ENCODE peak calls at places on chromosomes 16 and 17, in four cellular contexts. F is K562, A is HepG2, K is GM12878. Q is an unnamed sample.

GRCh38 chr17:78174332-78174869 is 6.0 kb downstream of the SYNGR2 start:
- DNase-seq in K (no peak), A (no peak), F (no peak), Q (no peak)

GRCh38 chr16:47309581-47310312 is 151.1 kb downstream of the ITFG1 start:
- DNase-seq in K (no peak), A (no peak), F (no peak), Q (no peak)

GRCh38 chr16:88359008-88359407 is 23.8 kb upstream of the ZNF469 start:
- DNase-seq in K (no peak), A (no peak), F (no peak), Q (no peak)

GRCh38 chr16:10318798-10319500 is 66.9 kb upstream of the ATF7IP2 start:
- DNase-seq in K (no peak), A (peak), F (no peak), Q (no peak)

GRCh38 chr17:66446419-66446818 is 144.0 kb downstream of the PRKCA start:
- DNase-seq in A (no peak), K (no peak), F (no peak), Q (no peak)

GRCh38 chr17:66764559-66764958 is 70.4 kb upstream of the CACNG5 start:
- DNase-seq in K (no peak), F (no peak), A (no peak), Q (no peak)

GRCh38 chr16:48542020-48542473 is 67.9 kb downstream of the N4BP1 start:
- DNase-seq in K (no peak), A (no peak), F (no peak), Q (peak)

GRCh38 chr16:11020792-11021440 is 76.6 kb downstream of the CLEC16A start:
- DNase-seq in F (no peak), K (no peak), A (no peak), Q (no peak)

GRCh38 chr16:22675745-22676540 is 138.0 kb upstream of the HS3ST2 start:
- DNase-seq in K (no peak), A (no peak), F (no peak), Q (no peak)

GRCh38 chr16:88784074-88784855 is 755 bp downstream of the PIEZO1 start:
- DNase-seq in K (no peak), F (peak), A (peak), Q (peak)

GRCh38 chr16:2447920-2448583 is 11.9 kb upstream of the TEDC2 start:
- DNase-seq in A (no peak), F (no peak), K (no peak), Q (no peak)

GRCh38 chr16:4911831-4912422 is 25.0 kb downstream of the PPL start:
- DNase-seq in K (no peak), A (peak), F (no peak), Q (no peak)

GRCh38 chr16:4915226-4915761 is 21.7 kb downstream of the PPL start:
- DNase-seq in A (peak), F (no peak), K (no peak), Q (no peak)

GRCh38 chr16:4913130-4913773 is 23.7 kb downstream of the PPL start:
- DNase-seq in F (no peak), K (no peak), A (no peak), Q (no peak)

GRCh38 chr16:4914528-4915225 is 22.3 kb downstream of the PPL start:
- DNase-seq in K (no peak), A (no peak), F (no peak), Q (no peak)

GRCh38 chr16:4913774-4914525 is 23.0 kb downstream of the PPL start:
- DNase-seq in A (no peak), K (no peak), F (no peak), Q (no peak)
- H2AFZ ChIP-seq in A (no peak), K (no peak), F (no peak), Q (no peak)

DNA sequence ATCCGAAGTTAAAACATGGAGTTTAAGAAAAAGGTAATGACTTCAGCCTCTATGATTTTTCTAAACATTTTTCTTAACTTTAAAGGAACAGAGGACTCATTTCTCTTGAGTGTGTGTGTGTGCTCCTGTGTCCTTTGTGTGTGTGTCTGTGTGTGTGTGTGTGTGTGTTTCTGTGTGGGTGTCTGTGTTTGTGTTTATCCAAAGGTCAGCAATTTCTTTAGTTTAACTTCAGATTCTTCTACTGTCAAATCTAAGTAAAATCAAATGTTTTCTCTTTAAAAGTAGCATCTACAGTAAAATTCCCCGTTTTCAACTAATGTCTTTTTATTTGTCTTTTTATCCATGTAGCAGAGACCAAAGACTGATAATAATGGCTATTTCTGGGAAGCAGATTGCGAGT is 31.8 kb downstream of the HSBP1 start:
- DNase-seq in K (no peak), F (no peak), A (no peak), Q (no peak)
- TF ChIP-seq JUNB in K (no peak), F (no peak), A (no peak), Q (no peak)

GRCh38 chr16:13856811-13857511 is 63.0 kb upstream of the ERCC4 start:
- DNase-seq in K (no peak), F (no peak), A (no peak), Q (no peak)
- H3K4me2 ChIP-seq in K (no peak), F (no peak), A (no peak), Q (no peak)

DNA sequence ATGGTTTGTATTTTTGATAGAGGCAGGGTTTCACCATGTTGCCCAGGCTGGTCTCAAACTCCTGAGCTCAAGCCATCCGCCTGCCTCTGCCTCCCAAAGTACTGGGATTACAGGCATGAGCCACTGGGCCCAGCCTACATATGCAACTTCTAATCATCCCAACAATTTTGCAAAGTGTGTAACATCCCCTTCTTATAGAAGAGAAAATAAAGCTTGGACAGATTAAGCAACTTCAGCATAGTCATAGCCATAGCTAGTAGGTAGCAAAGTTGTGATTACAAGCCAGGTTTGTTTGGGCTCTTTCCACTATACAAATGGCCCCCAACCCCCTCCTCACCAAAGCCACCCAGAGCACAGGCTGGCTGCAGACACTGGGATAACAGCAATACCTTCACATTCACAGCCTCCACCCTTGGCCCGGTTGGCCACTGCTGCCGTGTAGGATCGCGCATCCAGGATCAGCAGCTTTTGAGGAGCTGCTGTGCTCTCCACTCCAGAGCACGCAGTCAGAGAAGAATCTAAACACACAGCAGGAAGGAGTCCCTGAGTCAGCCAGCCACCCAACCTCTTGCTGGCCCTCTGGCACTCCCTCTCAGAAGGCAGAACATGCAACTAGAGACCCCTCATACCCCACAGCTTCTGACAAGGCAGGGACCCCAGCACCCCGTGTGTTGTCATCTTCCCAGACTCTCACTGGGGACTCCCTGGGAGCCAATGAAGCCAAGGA is 7.9 kb downstream of the MTMR4 start:
- DNase-seq in A (no peak), F (no peak), K (no peak), Q (no peak)
- H2AFZ ChIP-seq in A (no peak), F (no peak), K (no peak), Q (no peak)

GRCh38 chr17:49914096-49914490 is 54.9 kb upstream of the DLX4 start:
- DNase-seq in A (no peak), F (no peak), K (no peak), Q (no peak)
- TF ChIP-seq JUNB in A (no peak), F (no peak), K (no peak), Q (no peak)

DNA sequence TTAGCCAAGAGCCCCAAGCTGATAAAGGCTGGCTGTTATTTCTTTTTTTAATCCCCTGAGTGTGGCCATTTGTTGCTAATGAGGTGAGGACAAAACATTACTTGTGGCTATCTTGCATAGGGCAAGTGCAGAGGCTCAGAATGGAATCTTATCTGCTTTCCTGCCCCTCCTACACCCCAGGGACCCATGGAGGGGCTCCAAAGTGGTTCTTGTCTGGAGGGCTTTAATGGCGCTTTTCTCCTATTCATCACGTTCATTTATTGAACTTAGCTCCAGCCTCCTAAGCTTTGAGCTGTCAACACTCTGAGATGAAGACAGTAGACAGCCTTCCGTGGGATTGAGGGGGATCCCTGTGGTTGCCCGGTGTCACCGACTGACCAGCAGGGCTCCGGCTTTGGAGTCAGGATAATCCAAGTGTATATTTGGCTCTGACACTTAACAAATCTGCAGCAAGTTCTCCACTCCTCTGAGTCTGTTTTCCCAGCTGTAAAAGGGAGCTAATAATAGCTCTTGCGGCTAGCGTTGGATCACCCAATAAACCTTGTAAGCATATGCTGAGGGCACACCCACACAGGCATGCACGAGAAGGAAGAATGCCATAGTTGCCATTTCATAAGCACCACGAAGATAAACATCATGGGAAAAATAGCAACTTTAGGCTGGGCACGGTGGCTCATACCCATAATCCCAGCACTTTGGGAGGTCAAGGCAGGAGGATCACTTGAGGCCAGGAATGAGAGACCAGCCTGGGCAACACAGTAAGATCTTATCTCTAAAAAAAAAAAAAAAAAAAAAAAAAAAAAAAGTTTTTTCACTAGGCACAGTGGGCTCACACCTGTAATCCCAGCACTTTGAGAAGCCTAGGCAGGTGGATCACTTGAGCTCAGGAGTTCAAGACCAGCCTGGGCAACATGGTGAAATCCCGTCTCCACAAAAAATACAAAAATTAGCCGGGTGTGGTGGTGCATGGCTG is 44.8 kb downstream of the MYH11 start:
- DNase-seq in A (no peak), K (no peak), F (no peak), Q (peak)
- H3K4me2 ChIP-seq in A (no peak), K (no peak), F (no peak), Q (no peak)

DNA sequence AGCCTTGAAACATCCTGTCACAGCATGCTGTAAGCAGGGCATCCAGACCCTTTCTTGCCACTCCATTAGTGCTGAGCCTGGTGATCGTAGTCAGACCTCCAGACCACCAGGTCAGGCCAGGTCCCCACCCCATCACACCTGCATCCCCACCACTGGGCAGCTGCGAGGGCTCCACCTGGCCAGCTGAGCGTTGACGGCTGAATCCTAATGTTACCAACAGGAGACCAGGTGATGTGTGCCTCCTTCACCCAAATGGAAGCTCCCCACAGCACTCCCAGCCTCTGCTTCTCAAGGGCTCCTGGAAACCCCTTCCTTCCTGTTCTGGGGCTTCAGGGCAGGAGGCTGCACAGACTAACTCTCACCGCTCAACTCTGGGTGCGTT is 189.4 kb downstream of the C16orf95 start:
- DNase-seq in F (no peak), A (no peak), K (no peak), Q (no peak)
- H2AFZ ChIP-seq in F (no peak), A (no peak), K (no peak), Q (no peak)

GRCh38 chr17:49618112-49618611 is 42.5 kb downstream of the NXPH3 start:
- DNase-seq in F (no peak), A (no peak), K (no peak), Q (no peak)

GRCh38 chr17:49610883-49611584 is 35.4 kb downstream of the NXPH3 start:
- DNase-seq in F (no peak), A (peak), K (no peak), Q (no peak)

GRCh38 chr17:49616546-49617205 is 41.0 kb downstream of the NXPH3 start:
- DNase-seq in F (no peak), K (no peak), A (no peak), Q (no peak)

GRCh38 chr17:49616086-49616485 is 40.4 kb downstream of the NXPH3 start:
- DNase-seq in F (peak), A (no peak), K (no peak), Q (peak)

DNA sequence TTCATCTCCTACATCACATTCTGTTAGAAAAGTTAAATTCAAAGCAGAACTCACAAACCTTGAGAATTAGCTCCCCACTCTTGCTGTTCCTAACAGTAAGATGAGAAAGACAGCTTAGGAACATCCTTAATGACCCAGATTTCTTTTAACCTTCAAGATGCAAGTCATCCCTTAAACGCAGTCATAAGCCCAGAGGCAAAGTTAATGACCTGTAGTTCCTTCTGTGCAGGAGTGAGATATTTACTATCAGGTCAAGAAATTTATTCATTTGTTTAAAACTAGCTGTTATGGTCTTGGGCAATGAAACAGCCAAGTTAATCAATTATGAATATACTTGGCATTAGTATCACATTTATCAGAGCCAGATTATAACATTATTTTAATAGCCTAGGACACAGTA is 37.0 kb downstream of the NXPH3 start:
- DNase-seq in F (no peak), K (no peak), A (no peak), Q (no peak)
- TF ChIP-seq JUNB in F (no peak), K (no peak), A (no peak), Q (no peak)